ENCODE peak calls at places on chromosomes 1 and 21, in four cellular contexts. E is heart left ventricle, N is dorsolateral prefrontal cortex, R is GM03348. H is an unnamed sample.

GRCh38 chr21:36846624-36847023 is 119.8 kb downstream of the HLCS start:
- DNase-seq in R (no peak), N (no peak), E (no peak), H (no peak)

GRCh38 chr21:44793269-44794030 is 8.2 kb downstream of the UBE2G2 start:
- DNase-seq in N (peak), E (peak), R (peak), H (no peak)

GRCh38 chr1:204013052-204013451 is 59.9 kb upstream of the SOX13 start:
- DNase-seq in E (no peak), N (no peak), R (no peak), H (no peak)

GRCh38 chr1:204777591-204777990 is 92.1 kb upstream of the LRRN2 start:
- DNase-seq in R (no peak), E (no peak), N (no peak), H (no peak)

GRCh38 chr1:153699116-153699515 is 20.6 kb downstream of the NPR1 start:
- DNase-seq in N (no peak), R (peak), E (no peak), H (no peak)

GRCh38 chr1:68188060-68188538 is 44.2 kb downstream of the WLS start:
- DNase-seq in E (no peak), N (no peak), R (no peak), H (no peak)

GRCh38 chr1:1285618-1286311 is 5.5 kb downstream of the SCNN1D start:
- DNase-seq in R (no peak), N (no peak), E (no peak), H (no peak)

GRCh38 chr1:23444596-23445390 is 20.2 kb upstream of the TCEA3 start:
- DNase-seq in R (no peak), N (no peak), E (no peak), H (no peak)

GRCh38 chr1:212928323-212929281 is 21.7 kb upstream of the VASH2 start:
- DNase-seq in N (no peak), R (no peak), E (no peak), H (no peak)

GRCh38 chr1:84939151-84939550 is 46.1 kb upstream of the LPAR3 start:
- DNase-seq in E (no peak), R (peak), N (no peak), H (no peak)

GRCh38 chr1:52403566-52404115 is 582 bp downstream of the ORC1 start:
- DNase-seq in E (no peak), R (peak), N (no peak), H (no peak)

GRCh38 chr1:165853528-165854075 is 26.2 kb downstream of the UCK2 start:
- DNase-seq in N (no peak), R (no peak), E (no peak), H (no peak)

GRCh38 chr21:21631961-21632360 is 633.8 kb downstream of the NCAM2 start:
- DNase-seq in N (no peak), E (no peak), R (peak), H (no peak)

GRCh38 chr1:7578206-7578605 is 192.9 kb upstream of the VAMP3 start:
- DNase-seq in N (no peak), E (peak), R (no peak), H (no peak)

GRCh38 chr1:64471218-64471719 is 1.3 kb downstream of the CACHD1 start:
- DNase-seq in E (peak), N (no peak), R (peak), H (peak)

GRCh38 chr1:61953790-61954150 is 211.5 kb downstream of the PATJ start:
- DNase-seq in E (no peak), N (no peak), R (no peak), H (no peak)

GRCh38 chr21:39601194-39601940 is 11.4 kb upstream of the B3GALT5 start:
- DNase-seq in N (no peak), R (no peak), E (no peak), H (no peak)

GRCh38 chr1:22886211-22886610 is 86.5 kb downstream of the LACTBL1 start:
- DNase-seq in N (no peak), R (peak), E (no peak), H (no peak)

GRCh38 chr1:239237912-239238311 is 148.5 kb upstream of the CHRM3 start:
- DNase-seq in N (no peak), E (no peak), R (no peak), H (no peak)

GRCh38 chr1:29895201-29895600 is 658.9 kb downstream of the PTPRU start:
- DNase-seq in N (no peak), E (no peak), R (no peak), H (no peak)

GRCh38 chr1:214028999-214029406 is 41.2 kb downstream of the PROX1 start:
- DNase-seq in R (no peak), E (no peak), N (no peak), H (no peak)

GRCh38 chr1:153513023-153513422 is 22.8 kb downstream of the S100A6 start:
- DNase-seq in R (no peak), N (no peak), E (no peak), H (no peak)

GRCh38 chr1:107292012-107292411 is 151.2 kb downstream of the NTNG1 start:
- DNase-seq in N (no peak), E (no peak), R (no peak), H (no peak)

GRCh38 chr1:209613351-209614150 is 30.0 kb downstream of the CAMK1G start:
- DNase-seq in R (no peak), E (no peak), N (no peak), H (no peak)

GRCh38 chr1:55060133-55060999 is 21.0 kb downstream of the PCSK9 start:
- DNase-seq in N (no peak), R (no peak), E (no peak), H (no peak)

GRCh38 chr1:106022312-106022902 is 1034.1 kb upstream of the PRMT6 start:
- DNase-seq in E (no peak), R (peak), N (no peak), H (no peak)

GRCh38 chr21:44858791-44859190 is 14.7 kb downstream of the PTTG1IP start:
- DNase-seq in N (no peak), R (no peak), E (no peak), H (no peak)

GRCh38 chr1:185376840-185377635 is 60.0 kb upstream of the IVNS1ABP start:
- DNase-seq in N (no peak), E (no peak), R (no peak), H (peak)

GRCh38 chr1:35640380-35641232 is 720 bp downstream of the PSMB2 start:
- DNase-seq in E (no peak), R (no peak), N (no peak), H (no peak)

GRCh38 chr21:35508389-35508888 is 459.3 kb upstream of the RUNX1 start:
- DNase-seq in R (no peak), N (no peak), E (peak), H (peak)

GRCh38 chr21:33924766-33925100 is 9.1 kb upstream of the ATP5PO start:
- DNase-seq in N (no peak), E (no peak), R (no peak), H (no peak)

GRCh38 chr1:223886516-223886921 is 40.8 kb upstream of the TP53BP2 start:
- DNase-seq in R (no peak), N (no peak), E (no peak), H (no peak)

GRCh38 chr21:46199436-46200373 is 15.4 kb upstream of the SPATC1L start:
- DNase-seq in E (no peak), R (no peak), N (no peak), H (no peak)

GRCh38 chr1:75265792-75266191 is 131.6 kb downstream of the LHX8 start:
- DNase-seq in N (no peak), E (no peak), R (peak), H (no peak)

GRCh38 chr1:223712184-223712855 is at the start of gene CAPN2:
- DNase-seq in E (peak), R (peak), N (peak), H (peak)

GRCh38 chr1:51417496-51418383 is 87.4 kb upstream of the TTC39A start:
- DNase-seq in E (no peak), R (peak), N (no peak), H (no peak)

GRCh38 chr21:21688877-21689276 is 690.7 kb downstream of the NCAM2 start:
- DNase-seq in N (no peak), E (no peak), R (peak), H (no peak)

GRCh38 chr1:100950311-100950710 is 54.4 kb downstream of the SLC30A7 start:
- DNase-seq in E (no peak), R (no peak), N (no peak), H (no peak)

GRCh38 chr1:15757575-15758401 is 807 bp upstream of the FBLIM1 start:
- DNase-seq in E (peak), N (no peak), R (peak), H (no peak)

GRCh38 chr1:75855010-75855409 is 58.3 kb downstream of the MSH4 start:
- DNase-seq in R (no peak), E (no peak), N (no peak), H (no peak)